ENCODE peak calls at places on chromosomes 4 and X, in ten cellular contexts. One of them, this sample, is unnamed.
A peak's percentile ranks its signal among the peaks of the same experiment; 100 is the strongest.

GRCh38 chr4:150236626-150237025 is 158.4 kb downstream of the DCLK2 start:
- DNase-seq in HCT116: no peak
- DNase-seq in HL-60: no peak
- DNase-seq in HepG2: no peak
- DNase-seq in transverse colon: no peak
- DNase-seq in SK-N-SH: no peak
- DNase-seq in breast epithelium: no peak
- DNase-seq in GM23338: no peak
- DNase-seq in suprapubic skin: no peak
- DNase-seq in upper lobe of left lung: no peak
- DNase-seq in this sample: no peak

GRCh38 chr4:110475881-110476818 is at the start of gene ENPEP:
- DNase-seq in HL-60: no peak
- DNase-seq in breast epithelium: no peak
- DNase-seq in HepG2: no peak
- DNase-seq in GM23338: peak; percentile 62
- DNase-seq in upper lobe of left lung: no peak
- DNase-seq in suprapubic skin: no peak
- DNase-seq in SK-N-SH: peak; percentile 21
- DNase-seq in transverse colon: peak; percentile 18
- DNase-seq in HCT116: no peak
- DNase-seq in this sample: no peak

GRCh38 chr4:137076908-137077307 is 455.4 kb downstream of the PCDH18 start:
- DNase-seq in HCT116: no peak
- DNase-seq in HL-60: no peak
- DNase-seq in transverse colon: no peak
- DNase-seq in breast epithelium: no peak
- DNase-seq in GM23338: no peak
- DNase-seq in suprapubic skin: no peak
- DNase-seq in upper lobe of left lung: no peak
- DNase-seq in SK-N-SH: no peak
- DNase-seq in HepG2: no peak
- DNase-seq in this sample: peak; percentile 52

GRCh38 chr4:138573246-138573645 is 331.1 kb upstream of the SLC7A11 start:
- DNase-seq in HCT116: no peak
- DNase-seq in SK-N-SH: no peak
- DNase-seq in breast epithelium: no peak
- DNase-seq in GM23338: no peak
- DNase-seq in transverse colon: no peak
- DNase-seq in HL-60: no peak
- DNase-seq in suprapubic skin: no peak
- DNase-seq in HepG2: no peak
- DNase-seq in upper lobe of left lung: no peak
- DNase-seq in this sample: no peak

GRCh38 chr4:153934689-153935017 is 145.8 kb upstream of the SFRP2 start:
- DNase-seq in HepG2: no peak
- DNase-seq in SK-N-SH: no peak
- DNase-seq in HCT116: no peak
- DNase-seq in upper lobe of left lung: no peak
- DNase-seq in GM23338: no peak
- DNase-seq in suprapubic skin: no peak
- DNase-seq in HL-60: no peak
- DNase-seq in breast epithelium: no peak
- DNase-seq in transverse colon: no peak
- DNase-seq in this sample: no peak

GRCh38 chr4:39976141-39976944 is 1.4 kb downstream of the PDS5A start:
- DNase-seq in HCT116: peak; percentile 76
- DNase-seq in upper lobe of left lung: peak; percentile 79
- DNase-seq in GM23338: peak; percentile 95
- DNase-seq in suprapubic skin: peak; percentile 88
- DNase-seq in breast epithelium: peak; percentile 64
- DNase-seq in HepG2: peak; percentile 74
- DNase-seq in SK-N-SH: peak; percentile 84
- DNase-seq in transverse colon: peak; percentile 80
- DNase-seq in HL-60: peak; percentile 80
- DNase-seq in this sample: peak; percentile 90

GRCh38 chr4:44578954-44579353 is 72.5 kb downstream of the YIPF7 start:
- DNase-seq in suprapubic skin: no peak
- DNase-seq in breast epithelium: no peak
- DNase-seq in GM23338: peak; percentile 28
- DNase-seq in SK-N-SH: no peak
- DNase-seq in HL-60: no peak
- DNase-seq in transverse colon: no peak
- DNase-seq in HCT116: no peak
- DNase-seq in upper lobe of left lung: no peak
- DNase-seq in HepG2: no peak
- DNase-seq in this sample: no peak

GRCh38 chr4:74123065-74123728 is 24.2 kb upstream of the CXCL2 start:
- DNase-seq in transverse colon: no peak
- DNase-seq in HL-60: no peak
- DNase-seq in upper lobe of left lung: peak; percentile 69
- DNase-seq in SK-N-SH: no peak
- DNase-seq in breast epithelium: no peak
- DNase-seq in HepG2: peak; percentile 47
- DNase-seq in HCT116: no peak
- DNase-seq in suprapubic skin: no peak
- DNase-seq in GM23338: no peak
- DNase-seq in this sample: no peak

GRCh38 chr4:22202351-22203343 is 254.1 kb upstream of the KCNIP4 start:
- DNase-seq in HCT116: no peak
- DNase-seq in HepG2: no peak
- DNase-seq in suprapubic skin: no peak
- DNase-seq in breast epithelium: no peak
- DNase-seq in GM23338: no peak
- DNase-seq in HL-60: no peak
- DNase-seq in SK-N-SH: no peak
- DNase-seq in upper lobe of left lung: no peak
- DNase-seq in transverse colon: peak; percentile 38
- DNase-seq in this sample: no peak

GRCh38 chrX:63613531-63614028 is 171.4 kb downstream of the ARHGEF9 start:
- DNase-seq in transverse colon: no peak
- DNase-seq in SK-N-SH: no peak
- DNase-seq in HCT116: no peak
- DNase-seq in upper lobe of left lung: no peak
- DNase-seq in suprapubic skin: no peak
- DNase-seq in HepG2: peak; percentile 7
- DNase-seq in GM23338: no peak
- DNase-seq in breast epithelium: no peak
- DNase-seq in HL-60: no peak
- DNase-seq in this sample: no peak

GRCh38 chrX:42028113-42028512 is 104.8 kb upstream of the CASK start:
- DNase-seq in upper lobe of left lung: no peak
- DNase-seq in HCT116: no peak
- DNase-seq in transverse colon: no peak
- DNase-seq in HepG2: peak; percentile 18
- DNase-seq in suprapubic skin: no peak
- DNase-seq in SK-N-SH: peak; percentile 2
- DNase-seq in GM23338: no peak
- DNase-seq in breast epithelium: no peak
- DNase-seq in HL-60: no peak
- DNase-seq in this sample: no peak

GRCh38 chr4:99077177-99077576 is 11.4 kb downstream of the ADH5 start:
- DNase-seq in HepG2: no peak
- DNase-seq in HCT116: no peak
- DNase-seq in GM23338: no peak
- DNase-seq in HL-60: no peak
- DNase-seq in upper lobe of left lung: no peak
- DNase-seq in SK-N-SH: no peak
- DNase-seq in breast epithelium: no peak
- DNase-seq in transverse colon: no peak
- DNase-seq in suprapubic skin: no peak
- DNase-seq in this sample: no peak

GRCh38 chr4:7788193-7788592 is 151.5 kb downstream of the AFAP1 start:
- DNase-seq in upper lobe of left lung: no peak
- DNase-seq in transverse colon: no peak
- DNase-seq in suprapubic skin: no peak
- DNase-seq in HL-60: no peak
- DNase-seq in SK-N-SH: no peak
- DNase-seq in GM23338: peak; percentile 49
- DNase-seq in breast epithelium: no peak
- DNase-seq in HCT116: no peak
- DNase-seq in HepG2: no peak
- DNase-seq in this sample: peak; percentile 54

GRCh38 chr4:14545796-14546195 is 456.5 kb upstream of the CPEB2 start:
- DNase-seq in HepG2: no peak
- DNase-seq in SK-N-SH: no peak
- DNase-seq in upper lobe of left lung: no peak
- DNase-seq in transverse colon: no peak
- DNase-seq in breast epithelium: no peak
- DNase-seq in HL-60: no peak
- DNase-seq in suprapubic skin: no peak
- DNase-seq in HCT116: no peak
- DNase-seq in GM23338: no peak
- DNase-seq in this sample: no peak
- H3K4me3 ChIP-seq in HepG2: no peak overlapping the region
- H3K4me3 ChIP-seq in SK-N-SH: no peak overlapping the region
- H3K4me3 ChIP-seq in upper lobe of left lung: no peak overlapping the region
- H3K4me3 ChIP-seq in transverse colon: no peak overlapping the region
- H3K4me3 ChIP-seq in breast epithelium: no peak overlapping the region
- H3K4me3 ChIP-seq in HL-60: no peak overlapping the region
- H3K4me3 ChIP-seq in suprapubic skin: no peak overlapping the region
- H3K4me3 ChIP-seq in HCT116: no peak overlapping the region
- H3K4me3 ChIP-seq in GM23338: no peak overlapping the region
- H3K4me3 ChIP-seq in this sample: no peak overlapping the region

DNA sequence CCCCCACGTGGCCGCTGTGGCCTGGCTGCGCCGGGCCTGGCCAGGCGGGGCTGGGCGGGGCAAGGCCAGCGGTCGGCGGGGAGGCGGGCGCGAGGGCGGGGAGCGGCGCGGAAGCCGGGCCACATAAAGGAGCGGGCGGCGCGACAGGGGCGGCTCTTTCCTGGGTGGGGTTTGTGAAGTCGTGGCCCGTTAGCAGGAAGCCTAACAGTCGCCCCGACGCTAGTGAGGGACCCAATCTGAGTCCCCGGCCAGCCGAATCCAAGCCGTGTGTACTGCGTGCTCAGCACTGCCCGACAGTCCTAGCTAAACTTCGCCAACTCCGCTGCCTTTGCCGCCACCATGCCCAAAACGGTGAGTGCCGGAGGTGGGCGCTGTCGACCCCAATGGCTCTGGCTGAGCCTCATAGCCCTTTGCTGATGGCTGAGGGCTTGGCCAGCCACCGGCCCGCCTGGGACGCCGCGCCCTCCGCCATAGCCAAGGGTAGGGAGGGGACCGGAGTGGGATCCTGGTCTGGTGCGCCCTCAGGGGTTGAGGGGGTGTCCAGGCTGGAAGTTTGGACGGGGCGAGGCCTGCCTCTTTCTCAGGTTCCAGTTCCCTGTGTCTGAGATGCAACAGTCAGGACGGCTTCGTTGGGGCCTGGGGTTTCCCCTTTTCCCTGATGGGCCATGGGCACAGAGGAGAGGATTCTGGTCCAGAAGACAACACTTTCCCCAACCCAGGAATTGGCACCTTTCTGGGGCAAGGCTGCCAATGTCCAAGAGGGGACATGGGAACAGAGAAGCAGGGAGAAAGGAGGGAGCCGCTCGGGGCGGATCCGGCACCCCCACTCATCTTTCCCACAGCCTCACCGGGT is at the start of gene MSN:
- DNase-seq in HCT116: no peak
- DNase-seq in SK-N-SH: peak; percentile 15
- DNase-seq in HepG2: no peak
- DNase-seq in suprapubic skin: peak; percentile 81
- DNase-seq in GM23338: peak; percentile 51
- DNase-seq in breast epithelium: peak; percentile 51
- DNase-seq in transverse colon: peak; percentile 76
- DNase-seq in HL-60: peak; percentile 73
- DNase-seq in upper lobe of left lung: peak; percentile 81
- DNase-seq in this sample: peak; percentile 96
- TF ChIP-seq POLR2AphosphoS5 in HCT116: peak; percentile 37
- TF ChIP-seq POLR2AphosphoS5 in SK-N-SH: peak; percentile 55
- TF ChIP-seq POLR2AphosphoS5 in HepG2: no peak
- TF ChIP-seq POLR2AphosphoS5 in suprapubic skin: no peak
- TF ChIP-seq POLR2AphosphoS5 in GM23338: no peak
- TF ChIP-seq POLR2AphosphoS5 in breast epithelium: peak; percentile 63
- TF ChIP-seq POLR2AphosphoS5 in transverse colon: peak; percentile 60
- TF ChIP-seq POLR2AphosphoS5 in HL-60: no peak
- TF ChIP-seq POLR2AphosphoS5 in upper lobe of left lung: peak; percentile 55
- TF ChIP-seq POLR2AphosphoS5 in this sample: peak; percentile 84

DNA sequence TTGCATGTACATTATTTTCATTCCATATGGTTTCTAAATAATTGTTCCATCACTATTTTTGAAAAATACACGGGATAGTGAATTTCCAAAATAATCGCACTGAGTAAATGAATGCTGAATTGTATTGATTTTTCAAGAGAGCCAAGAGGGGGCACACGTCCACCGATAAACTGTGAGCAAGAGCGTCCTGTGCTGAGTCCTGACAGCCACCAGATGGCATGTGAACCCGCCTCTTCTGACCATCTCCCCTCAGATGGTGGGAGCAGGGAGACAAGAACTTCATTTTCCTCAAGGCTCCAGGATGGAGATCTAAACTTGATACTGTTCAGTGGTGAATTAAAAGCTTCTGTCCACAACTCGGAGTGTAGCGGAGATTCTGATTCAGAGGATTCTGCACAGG is 30.6 kb upstream of the IL9R start:
- DNase-seq in HepG2: peak; percentile 54
- DNase-seq in transverse colon: peak; percentile 9
- DNase-seq in HCT116: peak; percentile 38
- DNase-seq in breast epithelium: no peak
- DNase-seq in HL-60: peak; percentile 48
- DNase-seq in GM23338: peak; percentile 72
- DNase-seq in SK-N-SH: peak; percentile 65
- DNase-seq in upper lobe of left lung: no peak
- DNase-seq in suprapubic skin: no peak
- DNase-seq in this sample: no peak
- TF ChIP-seq CTCF in HepG2: peak; percentile 83
- TF ChIP-seq CTCF in transverse colon: no peak
- TF ChIP-seq CTCF in HCT116: peak; percentile 58
- TF ChIP-seq CTCF in breast epithelium: no peak
- TF ChIP-seq CTCF in HL-60: peak; percentile 35
- TF ChIP-seq CTCF in GM23338: peak; percentile 94
- TF ChIP-seq CTCF in SK-N-SH: peak; percentile 72
- TF ChIP-seq CTCF in upper lobe of left lung: peak; percentile 34
- TF ChIP-seq CTCF in suprapubic skin: peak; percentile 10
- TF ChIP-seq CTCF in this sample: peak; percentile 23

GRCh38 chr4:128661529-128661928 is 148.0 kb upstream of the JADE1 start:
- DNase-seq in suprapubic skin: no peak
- DNase-seq in SK-N-SH: no peak
- DNase-seq in HepG2: no peak
- DNase-seq in HCT116: no peak
- DNase-seq in upper lobe of left lung: no peak
- DNase-seq in transverse colon: no peak
- DNase-seq in HL-60: no peak
- DNase-seq in GM23338: peak; percentile 62
- DNase-seq in breast epithelium: no peak
- DNase-seq in this sample: no peak
- H3K4me3 ChIP-seq in suprapubic skin: no peak overlapping the region
- H3K4me3 ChIP-seq in SK-N-SH: no peak overlapping the region
- H3K4me3 ChIP-seq in HepG2: no peak overlapping the region
- H3K4me3 ChIP-seq in HCT116: no peak overlapping the region
- H3K4me3 ChIP-seq in upper lobe of left lung: no peak overlapping the region
- H3K4me3 ChIP-seq in transverse colon: no peak overlapping the region
- H3K4me3 ChIP-seq in HL-60: no peak overlapping the region
- H3K4me3 ChIP-seq in GM23338: no peak overlapping the region
- H3K4me3 ChIP-seq in breast epithelium: no peak overlapping the region
- H3K4me3 ChIP-seq in this sample: no peak overlapping the region

This sample was measured in spleen.